ENCODE peak calls at places on chromosomes 4 and X, in four cellular contexts. One of them, this sample, is unnamed.

GRCh38 chr4:77695769-77696168 is 90.1 kb downstream of the CXCL13 start:
- DNase-seq in body of pancreas: no peak
- DNase-seq in AG04450: peak
- DNase-seq in MM.1S: no peak
- DNase-seq in this sample: peak

GRCh38 chr4:76459291-76459723 is 24.3 kb downstream of the SHROOM3 start:
- DNase-seq in body of pancreas: peak
- DNase-seq in AG04450: no peak
- DNase-seq in MM.1S: no peak
- DNase-seq in this sample: peak

GRCh38 chr4:16026155-16026761 is 57.6 kb downstream of the PROM1 start:
- DNase-seq in body of pancreas: peak
- DNase-seq in AG04450: peak
- DNase-seq in MM.1S: peak
- DNase-seq in this sample: peak

GRCh38 chr4:81635747-81636146 is 164.0 kb upstream of the RASGEF1B start:
- DNase-seq in body of pancreas: peak
- DNase-seq in AG04450: no peak
- DNase-seq in MM.1S: peak
- DNase-seq in this sample: no peak

GRCh38 chr4:1771555-1772305 is 21.4 kb upstream of the FGFR3 start:
- DNase-seq in body of pancreas: no peak
- DNase-seq in AG04450: no peak
- DNase-seq in MM.1S: no peak
- DNase-seq in this sample: no peak

GRCh38 chrX:45266456-45266855 is 65.8 kb upstream of the DIPK2B start:
- DNase-seq in body of pancreas: no peak
- DNase-seq in AG04450: no peak
- DNase-seq in MM.1S: no peak
- DNase-seq in this sample: no peak

GRCh38 chr4:78298618-78299017 is 241.5 kb downstream of the FRAS1 start:
- DNase-seq in body of pancreas: no peak
- DNase-seq in AG04450: no peak
- DNase-seq in MM.1S: no peak
- DNase-seq in this sample: peak

GRCh38 chrX:154529206-154529612 is 13.2 kb upstream of the FAM3A start:
- DNase-seq in body of pancreas: no peak
- DNase-seq in AG04450: no peak
- DNase-seq in MM.1S: no peak
- DNase-seq in this sample: peak

GRCh38 chr4:110808371-110808878 is 185.5 kb upstream of the PITX2 start:
- DNase-seq in body of pancreas: no peak
- DNase-seq in AG04450: no peak
- DNase-seq in MM.1S: no peak
- DNase-seq in this sample: no peak

GRCh38 chrX:16882702-16883486 is 12.7 kb upstream of the RBBP7 start:
- DNase-seq in body of pancreas: peak
- DNase-seq in AG04450: no peak
- DNase-seq in MM.1S: peak
- DNase-seq in this sample: peak

GRCh38 chr4:38034986-38035882 is 75.0 kb downstream of the PTTG2 start:
- DNase-seq in body of pancreas: peak
- DNase-seq in AG04450: peak
- DNase-seq in MM.1S: peak
- DNase-seq in this sample: peak

GRCh38 chrX:23331701-23332100 is 2.9 kb upstream of the PTCHD1 start:
- DNase-seq in body of pancreas: no peak
- DNase-seq in AG04450: no peak
- DNase-seq in MM.1S: no peak
- DNase-seq in this sample: no peak

GRCh38 chr4:78534286-78534955 is 17.1 kb upstream of the ANXA3 start:
- DNase-seq in body of pancreas: peak
- DNase-seq in AG04450: no peak
- DNase-seq in MM.1S: no peak
- DNase-seq in this sample: no peak

GRCh38 chr4:19382993-19383392 is 868.7 kb upstream of the SLIT2 start:
- DNase-seq in body of pancreas: no peak
- DNase-seq in AG04450: no peak
- DNase-seq in MM.1S: no peak
- DNase-seq in this sample: peak

GRCh38 chr4:1396806-1397455 is 9.3 kb downstream of the NKX1-1 start:
- DNase-seq in body of pancreas: peak
- DNase-seq in AG04450: no peak
- DNase-seq in MM.1S: no peak
- DNase-seq in this sample: no peak

GRCh38 chrX:150693782-150694574 is 782 bp downstream of the MTMR1 start:
- DNase-seq in body of pancreas: peak
- DNase-seq in AG04450: no peak
- DNase-seq in MM.1S: peak
- DNase-seq in this sample: peak

GRCh38 chrX:437636-438390 is 51.1 kb upstream of the PPP2R3B start:
- DNase-seq in body of pancreas: no peak
- DNase-seq in AG04450: no peak
- DNase-seq in MM.1S: no peak
- DNase-seq in this sample: no peak

GRCh38 chr4:2333356-2333841 is 71.5 kb upstream of the MXD4 start:
- DNase-seq in body of pancreas: no peak
- DNase-seq in AG04450: no peak
- DNase-seq in MM.1S: peak
- DNase-seq in this sample: no peak

GRCh38 chrX:101108293-101108692 is 10.3 kb downstream of the CENPI start:
- DNase-seq in body of pancreas: no peak
- DNase-seq in AG04450: peak
- DNase-seq in MM.1S: no peak
- DNase-seq in this sample: peak

GRCh38 chr4:137129471-137130244 is 402.6 kb downstream of the PCDH18 start:
- DNase-seq in body of pancreas: no peak
- DNase-seq in AG04450: peak
- DNase-seq in MM.1S: no peak
- DNase-seq in this sample: no peak

GRCh38 chrX:74178536-74178935 is 125.4 kb upstream of the ZCCHC13 start:
- DNase-seq in body of pancreas: no peak
- DNase-seq in AG04450: no peak
- DNase-seq in MM.1S: no peak
- DNase-seq in this sample: no peak

GRCh38 chr4:169619958-169620845 is at the start of gene CLCN3:
- DNase-seq in body of pancreas: peak
- DNase-seq in AG04450: peak
- DNase-seq in MM.1S: peak
- DNase-seq in this sample: peak

GRCh38 chr4:142845293-142846070 is 619 bp downstream of the INPP4B start:
- DNase-seq in body of pancreas: peak
- DNase-seq in AG04450: no peak
- DNase-seq in MM.1S: no peak
- DNase-seq in this sample: peak

GRCh38 chrX:2965965-2966364 is 36.8 kb upstream of the ARSD start:
- DNase-seq in body of pancreas: no peak
- DNase-seq in AG04450: no peak
- DNase-seq in MM.1S: no peak
- DNase-seq in this sample: no peak

GRCh38 chr4:48604527-48604926 is 114.5 kb downstream of the ZAR1 start:
- DNase-seq in body of pancreas: no peak
- DNase-seq in AG04450: no peak
- DNase-seq in MM.1S: no peak
- DNase-seq in this sample: no peak

GRCh38 chr4:125306533-125306932 is 8.2 kb upstream of the FAT4 start:
- DNase-seq in body of pancreas: no peak
- DNase-seq in AG04450: no peak
- DNase-seq in MM.1S: no peak
- DNase-seq in this sample: no peak

GRCh38 chr4:128220286-128221235 is 67.1 kb downstream of the PGRMC2 start:
- DNase-seq in body of pancreas: no peak
- DNase-seq in AG04450: peak
- DNase-seq in MM.1S: peak
- DNase-seq in this sample: peak

GRCh38 chrX:136778914-136779313 is 1.8 kb downstream of the ARHGEF6 start:
- DNase-seq in body of pancreas: no peak
- DNase-seq in AG04450: no peak
- DNase-seq in MM.1S: no peak
- DNase-seq in this sample: no peak

GRCh38 chr4:169372791-169373190 is 102.0 kb upstream of the SH3RF1 start:
- DNase-seq in body of pancreas: no peak
- DNase-seq in AG04450: no peak
- DNase-seq in MM.1S: no peak
- DNase-seq in this sample: no peak

GRCh38 chrX:42992199-42992943 is 214.4 kb upstream of the PPP1R2C start:
- DNase-seq in body of pancreas: no peak
- DNase-seq in AG04450: no peak
- DNase-seq in MM.1S: no peak
- DNase-seq in this sample: no peak

GRCh38 chr4:85024671-85025070 is 58.2 kb upstream of the WDFY3 start:
- DNase-seq in body of pancreas: peak
- DNase-seq in AG04450: no peak
- DNase-seq in MM.1S: no peak
- DNase-seq in this sample: peak

GRCh38 chr4:3700736-3701135 is 65.4 kb upstream of the ADRA2C start:
- DNase-seq in body of pancreas: no peak
- DNase-seq in AG04450: no peak
- DNase-seq in MM.1S: no peak
- DNase-seq in this sample: no peak

GRCh38 chrX:71366674-71367256 is 608 bp downstream of the TAF1 start:
- DNase-seq in body of pancreas: peak
- DNase-seq in AG04450: no peak
- DNase-seq in MM.1S: peak
- DNase-seq in this sample: peak